ENCODE peak calls at places on chromosomes 2 and 18, in six cellular contexts. One of them, this sample, is unnamed.
A peak's percentile ranks its signal among the peaks of the same experiment; 100 is the strongest.

GRCh38 chr2:62014102-62014501 is 108.6 kb downstream of the COMMD1 start:
- DNase-seq in heart right ventricle: peak; percentile 82
- DNase-seq in CD4-positive, CD25-positive, alpha-beta regulatory T cell: no peak
- DNase-seq in CD8-positive, alpha-beta T cell: no peak
- DNase-seq in aorta: peak; percentile 80
- DNase-seq in fibroblast of lung: peak; percentile 81
- DNase-seq in this sample: peak; percentile 62

GRCh38 chr2:111659361-111660281 is 224.4 kb downstream of the ANAPC1 start:
- DNase-seq in heart right ventricle: no peak
- DNase-seq in CD4-positive, CD25-positive, alpha-beta regulatory T cell: no peak
- DNase-seq in CD8-positive, alpha-beta T cell: no peak
- DNase-seq in aorta: peak; percentile 86
- DNase-seq in fibroblast of lung: peak; percentile 93
- DNase-seq in this sample: no peak

GRCh38 chr2:132009874-132010521 is 151.8 kb downstream of the ANKRD30BL start:
- DNase-seq in heart right ventricle: no peak
- DNase-seq in CD4-positive, CD25-positive, alpha-beta regulatory T cell: no peak
- DNase-seq in CD8-positive, alpha-beta T cell: no peak
- DNase-seq in aorta: peak; percentile 27
- DNase-seq in fibroblast of lung: peak; percentile 61
- DNase-seq in this sample: peak; percentile 15

GRCh38 chr2:206556357-206556949 is 85.8 kb upstream of the FAM237A start:
- DNase-seq in heart right ventricle: no peak
- DNase-seq in CD4-positive, CD25-positive, alpha-beta regulatory T cell: no peak
- DNase-seq in CD8-positive, alpha-beta T cell: no peak
- DNase-seq in aorta: no peak
- DNase-seq in fibroblast of lung: peak; percentile 47
- DNase-seq in this sample: no peak

GRCh38 chr2:70946832-70947442 is 11.2 kb downstream of the ATP6V1B1 start:
- DNase-seq in heart right ventricle: peak; percentile 40
- DNase-seq in CD4-positive, CD25-positive, alpha-beta regulatory T cell: peak; percentile 25
- DNase-seq in CD8-positive, alpha-beta T cell: peak; percentile 49
- DNase-seq in aorta: no peak
- DNase-seq in fibroblast of lung: peak; percentile 45
- DNase-seq in this sample: peak; percentile 70

GRCh38 chr2:215898363-215898762 is 115.0 kb downstream of the MREG start:
- DNase-seq in heart right ventricle: no peak
- DNase-seq in CD4-positive, CD25-positive, alpha-beta regulatory T cell: no peak
- DNase-seq in CD8-positive, alpha-beta T cell: no peak
- DNase-seq in aorta: no peak
- DNase-seq in fibroblast of lung: no peak
- DNase-seq in this sample: no peak

GRCh38 chr2:229314117-229314516 is 43.0 kb upstream of the PID1 start:
- DNase-seq in heart right ventricle: no peak
- DNase-seq in CD4-positive, CD25-positive, alpha-beta regulatory T cell: no peak
- DNase-seq in CD8-positive, alpha-beta T cell: no peak
- DNase-seq in aorta: no peak
- DNase-seq in fibroblast of lung: no peak
- DNase-seq in this sample: no peak

GRCh38 chr18:58605027-58606020 is 23.6 kb downstream of the ALPK2 start:
- DNase-seq in heart right ventricle: no peak
- DNase-seq in CD4-positive, CD25-positive, alpha-beta regulatory T cell: no peak
- DNase-seq in CD8-positive, alpha-beta T cell: peak; percentile 64
- DNase-seq in aorta: no peak
- DNase-seq in fibroblast of lung: peak; percentile 96
- DNase-seq in this sample: no peak

GRCh38 chr2:101446869-101447268 is 28.0 kb downstream of the RFX8 start:
- DNase-seq in heart right ventricle: no peak
- DNase-seq in CD4-positive, CD25-positive, alpha-beta regulatory T cell: no peak
- DNase-seq in CD8-positive, alpha-beta T cell: no peak
- DNase-seq in aorta: no peak
- DNase-seq in fibroblast of lung: peak; percentile 97
- DNase-seq in this sample: no peak

GRCh38 chr2:101450965-101451364 is 23.9 kb downstream of the RFX8 start:
- DNase-seq in heart right ventricle: no peak
- DNase-seq in CD4-positive, CD25-positive, alpha-beta regulatory T cell: no peak
- DNase-seq in CD8-positive, alpha-beta T cell: no peak
- DNase-seq in aorta: no peak
- DNase-seq in fibroblast of lung: no peak
- DNase-seq in this sample: no peak
- H3K4me3 ChIP-seq in heart right ventricle: no peak overlapping the region
- H3K4me3 ChIP-seq in CD4-positive, CD25-positive, alpha-beta regulatory T cell: no peak overlapping the region
- H3K4me3 ChIP-seq in CD8-positive, alpha-beta T cell: no peak overlapping the region
- H3K4me3 ChIP-seq in aorta: no peak overlapping the region
- H3K4me3 ChIP-seq in fibroblast of lung: no peak overlapping the region
- H3K4me3 ChIP-seq in this sample: no peak overlapping the region

DNA sequence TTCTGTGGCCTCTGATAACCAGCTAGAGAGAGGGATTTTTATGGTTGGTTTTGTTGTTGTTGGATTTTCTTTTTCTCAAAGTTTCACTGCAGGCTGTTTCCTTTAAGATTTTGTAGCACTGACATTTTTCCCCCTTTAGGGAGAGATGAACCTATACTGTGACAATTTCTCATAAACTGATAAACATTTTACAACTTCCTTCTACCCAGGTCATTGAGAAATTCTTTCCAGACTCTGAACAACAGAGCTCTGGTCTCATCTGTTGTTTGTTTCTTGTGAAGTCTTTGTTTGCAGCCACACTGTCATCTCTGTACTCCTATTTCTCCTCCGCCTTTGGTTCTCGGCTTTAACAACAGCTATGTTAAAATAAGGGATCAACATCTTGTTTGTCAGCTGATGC is 167.5 kb downstream of the VWC2L start:
- DNase-seq in heart right ventricle: no peak
- DNase-seq in CD4-positive, CD25-positive, alpha-beta regulatory T cell: no peak
- DNase-seq in CD8-positive, alpha-beta T cell: no peak
- DNase-seq in aorta: no peak
- DNase-seq in fibroblast of lung: no peak
- DNase-seq in this sample: no peak
- H3K27ac ChIP-seq in heart right ventricle: no peak overlapping the region
- H3K27ac ChIP-seq in CD4-positive, CD25-positive, alpha-beta regulatory T cell: no peak overlapping the region
- H3K27ac ChIP-seq in CD8-positive, alpha-beta T cell: no peak overlapping the region
- H3K27ac ChIP-seq in aorta: no peak overlapping the region
- H3K27ac ChIP-seq in fibroblast of lung: no peak overlapping the region
- H3K27ac ChIP-seq in this sample: no peak overlapping the region

GRCh38 chr2:226125151-226125550 is 674.5 kb downstream of the IRS1 start:
- DNase-seq in heart right ventricle: no peak
- DNase-seq in CD4-positive, CD25-positive, alpha-beta regulatory T cell: no peak
- DNase-seq in CD8-positive, alpha-beta T cell: no peak
- DNase-seq in aorta: no peak
- DNase-seq in fibroblast of lung: no peak
- DNase-seq in this sample: no peak

GRCh38 chr2:226123307-226123706 is 676.3 kb downstream of the IRS1 start:
- DNase-seq in heart right ventricle: no peak
- DNase-seq in CD4-positive, CD25-positive, alpha-beta regulatory T cell: no peak
- DNase-seq in CD8-positive, alpha-beta T cell: no peak
- DNase-seq in aorta: no peak
- DNase-seq in fibroblast of lung: peak; percentile 69
- DNase-seq in this sample: no peak

GRCh38 chr2:226124548-226125011 is 675.0 kb downstream of the IRS1 start:
- DNase-seq in heart right ventricle: no peak
- DNase-seq in CD4-positive, CD25-positive, alpha-beta regulatory T cell: no peak
- DNase-seq in CD8-positive, alpha-beta T cell: no peak
- DNase-seq in aorta: no peak
- DNase-seq in fibroblast of lung: peak; percentile 43
- DNase-seq in this sample: no peak

GRCh38 chr2:226127682-226128081 is 671.9 kb downstream of the IRS1 start:
- DNase-seq in heart right ventricle: no peak
- DNase-seq in CD4-positive, CD25-positive, alpha-beta regulatory T cell: no peak
- DNase-seq in CD8-positive, alpha-beta T cell: no peak
- DNase-seq in aorta: no peak
- DNase-seq in fibroblast of lung: no peak
- DNase-seq in this sample: no peak

GRCh38 chr2:226126104-226126503 is 673.5 kb downstream of the IRS1 start:
- DNase-seq in heart right ventricle: no peak
- DNase-seq in CD4-positive, CD25-positive, alpha-beta regulatory T cell: no peak
- DNase-seq in CD8-positive, alpha-beta T cell: no peak
- DNase-seq in aorta: no peak
- DNase-seq in fibroblast of lung: no peak
- DNase-seq in this sample: no peak
- H3K36me3 ChIP-seq in heart right ventricle: no peaks in the 10 kb centered on the region
- H3K36me3 ChIP-seq in CD4-positive, CD25-positive, alpha-beta regulatory T cell: no peaks in the 10 kb centered on the region
- H3K36me3 ChIP-seq in CD8-positive, alpha-beta T cell: no peaks in the 10 kb centered on the region
- H3K36me3 ChIP-seq in aorta: no peaks in the 10 kb centered on the region
- H3K36me3 ChIP-seq in fibroblast of lung: no peaks in the 10 kb centered on the region
- H3K36me3 ChIP-seq in this sample: no peaks in the 10 kb centered on the region

GRCh38 chr18:26543368-26543767 is 5.0 kb downstream of the KCTD1 start:
- DNase-seq in heart right ventricle: no peak
- DNase-seq in CD4-positive, CD25-positive, alpha-beta regulatory T cell: no peak
- DNase-seq in CD8-positive, alpha-beta T cell: no peak
- DNase-seq in aorta: no peak
- DNase-seq in fibroblast of lung: no peak
- DNase-seq in this sample: no peak

GRCh38 chr18:26545335-26545734 is 3.0 kb downstream of the KCTD1 start:
- DNase-seq in heart right ventricle: no peak
- DNase-seq in CD4-positive, CD25-positive, alpha-beta regulatory T cell: no peak
- DNase-seq in CD8-positive, alpha-beta T cell: no peak
- DNase-seq in aorta: no peak
- DNase-seq in fibroblast of lung: no peak
- DNase-seq in this sample: no peak

GRCh38 chr18:26545737-26546136 is 2.6 kb downstream of the KCTD1 start:
- DNase-seq in heart right ventricle: no peak
- DNase-seq in CD4-positive, CD25-positive, alpha-beta regulatory T cell: no peak
- DNase-seq in CD8-positive, alpha-beta T cell: no peak
- DNase-seq in aorta: no peak
- DNase-seq in fibroblast of lung: no peak
- DNase-seq in this sample: no peak

GRCh38 chr18:26546170-26546874 is 2.0 kb downstream of the KCTD1 start:
- DNase-seq in heart right ventricle: no peak
- DNase-seq in CD4-positive, CD25-positive, alpha-beta regulatory T cell: no peak
- DNase-seq in CD8-positive, alpha-beta T cell: no peak
- DNase-seq in aorta: no peak
- DNase-seq in fibroblast of lung: peak; percentile 51
- DNase-seq in this sample: no peak

GRCh38 chr18:26544459-26544858 is 3.9 kb downstream of the KCTD1 start:
- DNase-seq in heart right ventricle: no peak
- DNase-seq in CD4-positive, CD25-positive, alpha-beta regulatory T cell: no peak
- DNase-seq in CD8-positive, alpha-beta T cell: no peak
- DNase-seq in aorta: no peak
- DNase-seq in fibroblast of lung: no peak
- DNase-seq in this sample: no peak
- H3K4me3 ChIP-seq in heart right ventricle: no peak overlapping the region
- H3K4me3 ChIP-seq in CD4-positive, CD25-positive, alpha-beta regulatory T cell: peak overlapping the region; percentile 10
- H3K4me3 ChIP-seq in CD8-positive, alpha-beta T cell: no peak overlapping the region
- H3K4me3 ChIP-seq in aorta: no peak overlapping the region
- H3K4me3 ChIP-seq in fibroblast of lung: peak overlapping the region; percentile 1
- H3K4me3 ChIP-seq in this sample: no peak overlapping the region

This sample was measured in testis.